ENCODE peak calls at places on chromosomes 5 and 9, in four cellular contexts. M is GM12878, G is HepG2, S is K562. R is an unnamed sample.

GRCh38 chr5:151005187-151005974 is 15.0 kb upstream of the GPX3 start:
- DNase-seq in G (peak), S (no peak), M (no peak), R (no peak)

GRCh38 chr9:127595606-127596005 is 16.5 kb upstream of the STXBP1 start:
- DNase-seq in S (no peak), M (no peak), G (no peak), R (no peak)

GRCh38 chr9:108039491-108039890 is 549.9 kb upstream of the KLF4 start:
- DNase-seq in G (no peak), S (no peak), M (no peak), R (no peak)

GRCh38 chr9:135507104-135508035 is 6.9 kb downstream of the MRPS2 start:
- DNase-seq in S (no peak), G (no peak), M (no peak), R (no peak)

GRCh38 chr9:137156567-137157375 is 13.1 kb downstream of the LRRC26 start:
- DNase-seq in G (no peak), M (no peak), S (peak), R (no peak)

GRCh38 chr9:121686930-121687541 is 35.6 kb downstream of the DAB2IP start:
- DNase-seq in S (peak), G (peak), M (peak), R (peak)

GRCh38 chr5:172051643-172052362 is 45.4 kb upstream of the FBXW11 start:
- DNase-seq in G (no peak), S (peak), M (no peak), R (no peak)

GRCh38 chr9:89350988-89351557 is 32.8 kb downstream of the SECISBP2 start:
- DNase-seq in M (no peak), S (no peak), G (peak), R (no peak)

GRCh38 chr9:96509848-96510247 is 59.9 kb downstream of the HABP4 start:
- DNase-seq in M (no peak), S (no peak), G (no peak), R (no peak)

GRCh38 chr9:31272456-31273295 is 1111.8 kb upstream of the ACO1 start:
- DNase-seq in M (no peak), G (no peak), S (no peak), R (no peak)

DNA sequence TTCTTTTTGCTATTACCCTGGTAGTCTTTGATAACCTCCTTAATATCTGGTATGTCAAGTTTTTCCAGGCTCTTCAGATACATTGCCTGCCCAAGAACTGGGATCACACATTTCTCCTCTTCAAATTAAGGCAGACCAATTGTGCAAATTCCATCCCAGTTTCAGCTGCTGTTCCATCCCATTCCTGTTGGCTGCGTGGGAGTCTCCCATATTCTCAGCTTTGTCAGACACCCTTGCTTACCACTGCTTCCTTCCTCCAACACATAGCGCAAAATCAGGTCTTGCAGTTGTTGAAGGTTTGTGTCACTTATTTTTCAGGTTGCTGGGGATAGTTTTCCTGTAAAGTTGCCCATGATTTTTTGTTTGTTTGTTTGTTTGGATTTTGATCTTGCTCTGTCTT is 15.2 kb downstream of the HCN1 start:
- DNase-seq in M (no peak), S (no peak), G (no peak), R (no peak)
- TF ChIP-seq MYC in M (no peak), S (no peak), G (no peak), R (no peak)

GRCh38 chr9:38315085-38315595 is 77.4 kb upstream of the ALDH1B1 start:
- DNase-seq in S (no peak), G (no peak), M (no peak), R (no peak)

GRCh38 chr9:38318755-38319495 is 73.6 kb upstream of the ALDH1B1 start:
- DNase-seq in S (no peak), M (peak), G (no peak), R (peak)

GRCh38 chr9:38313421-38313820 is 79.1 kb upstream of the ALDH1B1 start:
- DNase-seq in G (no peak), M (no peak), S (no peak), R (no peak)

GRCh38 chr9:38319496-38320173 is 72.9 kb upstream of the ALDH1B1 start:
- DNase-seq in G (no peak), S (no peak), M (no peak), R (no peak)

GRCh38 chr9:38316166-38316765 is 76.2 kb upstream of the ALDH1B1 start:
- DNase-seq in S (no peak), M (no peak), G (no peak), R (no peak)
- TF ChIP-seq RFX5 in S (no peak), M (no peak), G (no peak), R (no peak)

GRCh38 chr5:116740771-116741170 is 166.1 kb upstream of the SEMA6A start:
- DNase-seq in G (no peak), S (no peak), M (no peak), R (no peak)

GRCh38 chr5:116738948-116739339 is 164.3 kb upstream of the SEMA6A start:
- DNase-seq in G (no peak), S (no peak), M (no peak), R (no peak)

GRCh38 chr5:116736671-116737070 is 162.0 kb upstream of the SEMA6A start:
- DNase-seq in M (no peak), G (no peak), S (no peak), R (no peak)

GRCh38 chr5:116738270-116738947 is 163.8 kb upstream of the SEMA6A start:
- DNase-seq in M (no peak), S (no peak), G (no peak), R (no peak)

DNA sequence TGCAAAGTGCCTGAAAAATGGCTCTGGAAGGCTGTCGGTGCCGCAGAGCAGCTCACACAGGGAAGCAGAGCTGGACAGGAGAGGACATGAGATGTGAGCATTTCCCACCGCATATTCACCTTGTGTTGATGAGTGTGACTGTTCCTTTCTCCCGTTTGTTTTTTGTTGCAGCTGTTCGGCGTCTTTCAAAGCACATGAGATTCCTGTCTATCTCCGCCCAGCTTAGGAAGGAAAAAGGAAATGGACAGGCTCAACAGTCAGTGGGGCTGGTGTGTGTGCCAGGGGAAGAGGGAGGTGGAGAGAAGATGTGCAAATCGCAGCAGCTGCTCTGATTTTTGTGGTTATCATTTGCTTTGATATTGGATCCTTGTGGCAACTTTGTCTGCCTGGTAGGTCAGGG is 165.0 kb upstream of the SEMA6A start:
- DNase-seq in S (no peak), G (no peak), M (no peak), R (no peak)
- TF ChIP-seq HDAC2 in S (no peak), G (no peak), M (no peak), R (no peak)

DNA sequence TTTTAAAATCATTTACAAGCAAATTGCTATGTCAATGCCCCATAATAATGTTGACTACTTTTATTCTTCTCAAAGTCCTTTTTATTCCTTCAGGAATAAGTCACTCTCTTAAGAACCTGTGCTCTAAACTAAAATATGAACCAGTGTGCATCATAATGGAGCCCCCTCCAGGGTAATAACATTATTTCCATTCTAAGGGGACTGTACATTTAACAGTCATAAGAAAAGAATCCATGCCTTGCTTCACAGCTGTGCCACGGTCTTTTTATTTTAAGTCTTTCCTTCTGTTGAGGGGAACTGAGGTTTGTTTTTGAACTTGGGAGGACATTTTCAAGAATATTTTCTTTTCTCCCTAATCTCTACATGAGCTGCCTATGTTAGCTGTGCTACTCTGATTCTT is 297.6 kb downstream of the MAN2A1 start:
- DNase-seq in M (no peak), G (no peak), S (no peak), R (no peak)
- TF ChIP-seq MYC in M (no peak), G (no peak), S (no peak), R (no peak)

DNA sequence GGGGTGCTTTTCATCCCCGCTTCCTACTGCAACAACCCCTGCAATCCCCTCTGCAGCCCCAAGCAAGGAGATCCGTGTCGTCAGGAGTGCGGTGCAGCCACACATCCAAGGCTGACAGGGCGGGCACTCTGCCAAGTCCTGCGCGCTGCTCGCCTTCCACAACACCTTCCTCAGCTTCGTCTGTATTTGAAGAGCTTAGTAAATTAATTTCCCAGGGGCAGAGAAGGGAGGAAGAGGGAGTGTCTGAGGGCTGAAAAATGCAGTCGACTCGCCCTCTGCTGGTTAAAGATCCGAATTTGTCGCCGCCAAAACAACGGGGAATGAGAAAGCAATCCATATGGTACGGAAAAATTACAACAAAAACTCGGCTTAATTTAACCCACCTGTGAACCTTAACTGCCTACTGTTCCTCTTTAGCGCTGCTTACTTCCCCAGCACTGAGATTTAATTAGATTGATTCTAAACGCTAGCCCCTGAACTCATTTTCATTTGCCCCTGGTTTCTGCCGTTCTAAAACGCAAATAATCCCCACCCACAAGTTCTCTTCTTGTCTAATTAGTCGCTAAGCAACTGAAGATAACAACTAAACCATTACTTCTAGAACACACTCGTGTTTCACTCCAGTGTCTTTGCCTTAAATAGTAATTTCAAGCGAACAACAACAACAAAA is 10.9 kb upstream of the PCDHB1 start:
- DNase-seq in G (no peak), M (no peak), S (no peak), R (peak)
- TF ChIP-seq RFX5 in G (no peak), M (no peak), S (no peak), R (no peak)

DNA sequence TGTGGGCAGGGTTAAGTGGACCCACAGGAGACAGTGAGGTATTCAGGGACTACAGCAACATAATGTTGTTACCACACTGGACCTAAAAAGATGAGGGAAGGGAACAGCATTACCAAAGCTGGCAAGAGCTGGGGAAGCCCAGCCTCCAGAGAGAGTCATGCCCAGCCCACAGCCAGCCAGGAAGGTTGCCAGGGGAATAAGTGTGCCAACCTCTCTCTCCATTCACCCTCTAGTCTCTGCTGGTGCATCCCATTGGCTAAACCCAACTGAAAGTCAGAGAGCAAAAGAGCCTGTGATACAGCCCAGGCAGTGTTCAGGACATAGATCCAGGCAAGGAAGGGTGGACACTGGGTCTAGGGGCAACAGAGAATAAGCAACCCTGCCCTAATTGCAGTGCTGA is 35.8 kb upstream of the AFAP1L1 start:
- DNase-seq in M (no peak), G (no peak), S (no peak), R (no peak)
- TF ChIP-seq HDAC2 in M (no peak), G (no peak), S (no peak), R (no peak)

DNA sequence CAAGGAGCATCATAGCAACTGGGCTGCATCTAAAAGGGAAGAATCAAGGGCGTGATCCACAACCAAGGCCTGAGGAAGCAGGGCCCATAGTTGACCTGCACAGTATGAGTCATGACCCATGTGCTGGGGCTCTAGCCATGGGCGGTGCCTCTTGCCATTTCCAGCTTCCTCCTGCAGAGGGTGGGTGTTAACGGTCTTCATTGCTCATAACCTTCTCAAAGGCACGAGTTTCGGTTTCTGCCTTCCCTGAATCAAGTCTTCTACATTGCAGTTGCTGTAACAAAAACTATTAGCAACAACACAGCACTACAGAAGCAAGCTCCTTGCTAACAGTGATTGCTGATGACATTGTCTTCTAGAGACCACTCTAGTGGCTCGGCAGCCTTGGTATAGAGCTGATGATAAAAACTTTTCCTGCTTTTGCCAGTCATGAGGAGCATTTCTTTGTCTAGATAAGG is 66.9 kb downstream of the CTSL start:
- DNase-seq in M (peak), G (peak), S (peak), R (peak)
- TF ChIP-seq MYC in M (no peak), G (no peak), S (no peak), R (peak)

GRCh38 chr5:61416010-61416409 is 84.0 kb downstream of the ZSWIM6 start:
- DNase-seq in S (no peak), M (no peak), G (no peak), R (no peak)
- TF ChIP-seq RFX5 in S (no peak), M (no peak), G (no peak), R (no peak)

GRCh38 chr9:27497883-27498553 is 26.1 kb upstream of the IFNK start:
- DNase-seq in S (no peak), M (no peak), G (no peak), R (no peak)
- TF ChIP-seq HDAC2 in S (no peak), M (no peak), G (no peak), R (no peak)

GRCh38 chr5:57532513-57533497 is 50.2 kb upstream of the ACTBL2 start:
- DNase-seq in S (no peak), M (no peak), G (no peak), R (no peak)

GRCh38 chr5:57539281-57539701 is 56.7 kb upstream of the ACTBL2 start:
- DNase-seq in M (no peak), G (no peak), S (no peak), R (no peak)

GRCh38 chr5:57537831-57538230 is 55.2 kb upstream of the ACTBL2 start:
- DNase-seq in M (no peak), S (no peak), G (no peak), R (no peak)

DNA sequence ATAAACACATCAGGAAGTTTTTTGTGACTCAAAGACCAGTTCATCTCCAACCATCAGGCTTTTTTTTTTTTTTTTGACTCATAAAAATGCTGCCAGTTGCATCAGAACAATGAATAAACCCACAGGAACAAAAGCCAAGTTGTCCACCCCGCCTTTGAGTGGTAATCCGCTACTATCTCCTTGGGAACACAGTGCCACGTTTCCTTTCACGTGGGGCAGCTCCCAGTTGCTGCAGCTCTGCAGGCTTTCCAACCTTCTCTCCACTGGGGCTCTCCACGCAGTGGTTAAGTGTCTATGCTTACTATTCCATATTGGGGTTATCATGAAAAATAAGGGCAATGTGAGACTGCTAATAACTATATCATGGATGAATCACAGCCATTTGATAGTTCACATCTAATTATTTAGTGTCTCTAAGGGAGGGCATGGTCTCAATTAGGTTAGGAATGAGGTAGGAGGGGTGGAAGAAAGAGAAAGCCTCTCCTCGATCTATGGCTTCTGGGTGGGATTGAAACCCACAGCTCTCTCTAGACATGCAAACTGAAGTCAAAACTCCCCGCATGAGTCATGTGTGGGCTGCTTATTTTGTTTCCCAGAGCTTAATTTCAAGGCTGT is 55.8 kb upstream of the ACTBL2 start:
- DNase-seq in G (no peak), S (no peak), M (no peak), R (peak)
- TF ChIP-seq MYC in G (no peak), S (no peak), M (no peak), R (no peak)

R was measured in A549.